ENCODE peak calls at places on chromosomes 1 and 21, in five cellular contexts. Q is heart left ventricle; Z is CD4-positive, alpha-beta T cell; M is PC-9; J is AG09309. C is an unnamed sample.

GRCh38 chr21:25370311-25370744 is 237.0 kb downstream of the MRPL39 start:
- DNase-seq in Q (no peak), Z (no peak), M (no peak), J (peak), C (no peak)

GRCh38 chr1:56120021-56120420 is 459.3 kb downstream of the PLPP3 start:
- DNase-seq in Q (no peak), Z (no peak), M (no peak), J (no peak), C (no peak)

GRCh38 chr1:41622402-41622801 is 137.9 kb upstream of the EDN2 start:
- DNase-seq in Q (no peak), Z (no peak), M (no peak), J (peak), C (no peak)

GRCh38 chr1:169105434-169106094 is 926 bp upstream of the ATP1B1 start:
- DNase-seq in Q (peak), Z (no peak), M (peak), J (no peak), C (peak)

GRCh38 chr1:206469411-206469932 is 804 bp upstream of the IKBKE start:
- DNase-seq in Q (no peak), Z (no peak), M (peak), J (no peak), C (no peak)

GRCh38 chr1:72827285-72827684 is 544.9 kb upstream of the NEGR1 start:
- DNase-seq in Q (no peak), Z (no peak), M (no peak), J (no peak), C (no peak)

GRCh38 chr21:32611471-32611997 is 643 bp downstream of the CFAP298 start:
- DNase-seq in Q (no peak), Z (peak), M (peak), J (no peak), C (no peak)

GRCh38 chr1:236209185-236209584 is 66.8 kb downstream of the GPR137B start:
- DNase-seq in Q (no peak), Z (no peak), M (no peak), J (no peak), C (no peak)

GRCh38 chr1:167401260-167401873 is 117.0 kb downstream of the CD247 start:
- DNase-seq in Q (peak), Z (peak), M (peak), J (no peak), C (peak)

GRCh38 chr1:15353839-15354579 is 55.7 kb upstream of the EFHD2 start:
- DNase-seq in Q (peak), Z (no peak), M (no peak), J (no peak), C (no peak)

GRCh38 chr1:34398916-34399275 is 222.2 kb downstream of the C1orf94 start:
- DNase-seq in Q (no peak), Z (no peak), M (no peak), J (no peak), C (no peak)

GRCh38 chr1:247115545-247115944 is 11.4 kb upstream of the ZNF669 start:
- DNase-seq in Q (no peak), Z (no peak), M (no peak), J (no peak), C (no peak)

GRCh38 chr1:40383095-40383487 is 9.6 kb downstream of the SMAP2 start:
- DNase-seq in Q (no peak), Z (no peak), M (no peak), J (no peak), C (no peak)

GRCh38 chr1:235391879-235392278 is 24.7 kb downstream of the TBCE start:
- DNase-seq in Q (no peak), Z (no peak), M (no peak), J (no peak), C (no peak)

GRCh38 chr1:243819438-243819839 is 30.6 kb downstream of the AKT3 start:
- DNase-seq in Q (no peak), Z (no peak), M (no peak), J (no peak), C (no peak)

GRCh38 chr1:182890927-182891610 is 51.9 kb downstream of the DHX9 start:
- DNase-seq in Q (no peak), Z (no peak), M (no peak), J (no peak), C (no peak)

GRCh38 chr1:169849346-169850022 is 44.2 kb downstream of the SCYL3 start:
- DNase-seq in Q (no peak), Z (no peak), M (no peak), J (no peak), C (no peak)

DNA sequence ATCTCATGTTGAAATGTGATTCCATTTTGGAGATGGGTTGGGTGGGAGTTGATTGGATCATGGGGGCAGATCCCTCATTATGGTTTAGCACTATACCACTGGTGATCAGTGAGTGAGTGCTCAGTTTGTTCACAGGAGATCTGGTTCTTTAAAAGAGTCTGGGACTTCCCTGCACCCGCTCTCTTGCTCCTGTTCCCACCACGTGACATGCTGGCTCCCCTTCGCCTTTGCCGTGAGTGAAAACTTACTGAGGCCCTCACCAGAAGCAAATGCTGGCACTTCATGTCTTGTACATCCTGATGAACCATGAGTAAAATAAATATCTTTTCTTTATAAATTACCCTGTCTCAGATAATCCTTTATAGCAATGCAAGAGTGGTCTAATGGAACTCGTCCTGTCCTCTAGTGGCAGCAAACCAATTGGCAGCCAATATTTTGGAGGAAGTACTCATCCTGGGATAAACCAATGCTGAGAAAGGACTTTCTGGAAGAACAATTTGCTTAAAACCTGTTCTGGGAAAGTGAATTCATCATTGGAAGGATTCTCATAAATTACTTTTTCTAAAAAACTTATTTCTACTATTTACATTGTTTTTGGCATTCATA is 27.8 kb upstream of the CYP4A11 start:
- DNase-seq in Q (no peak), Z (no peak), M (no peak), J (no peak), C (no peak)
- TF ChIP-seq CTCF in Q (peak), Z (no peak), M (peak), J (no peak), C (no peak)

DNA sequence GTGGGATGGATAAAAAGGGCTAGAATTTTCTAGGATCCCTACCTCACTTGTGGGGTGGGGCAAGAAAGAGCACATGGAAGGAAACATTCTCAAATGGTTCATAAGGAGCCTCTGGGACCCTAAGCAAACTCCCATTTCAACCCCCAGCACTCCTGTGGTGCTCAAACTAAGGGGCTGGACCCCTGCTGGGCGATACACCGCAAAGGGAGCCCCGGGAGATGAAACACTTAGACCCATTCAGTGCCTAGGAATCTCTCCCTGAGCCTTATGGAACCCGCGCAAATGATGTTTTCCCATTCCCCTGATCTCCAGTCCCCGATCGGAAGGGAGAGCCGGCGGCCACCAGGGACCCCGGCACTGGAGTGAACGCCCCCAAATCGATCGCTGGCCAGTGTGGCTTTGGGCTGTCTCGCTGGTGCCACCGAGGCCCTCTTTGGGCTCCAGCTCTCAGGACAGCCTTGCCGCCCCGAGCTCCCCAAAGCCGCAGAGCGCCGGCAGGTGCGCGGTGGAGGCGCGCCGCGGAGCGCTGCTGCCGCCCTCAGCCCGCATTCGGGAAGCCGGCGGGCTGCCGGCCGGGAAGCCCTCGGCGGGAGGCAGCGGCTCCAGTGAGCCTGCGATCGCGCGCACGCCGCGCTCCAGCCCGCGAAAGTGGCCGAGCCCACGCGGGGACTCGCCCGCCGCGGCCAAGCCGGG is 1.2 kb downstream of the PLXNA2 start:
- DNase-seq in Q (peak), Z (no peak), M (peak), J (no peak), C (no peak)
- TF ChIP-seq CTCF in Q (peak), Z (no peak), M (no peak), J (no peak), C (no peak)

GRCh38 chr1:22702671-22703070 is 8.0 kb upstream of the EPHB2 start:
- DNase-seq in Q (no peak), Z (no peak), M (no peak), J (no peak), C (no peak)

GRCh38 chr1:22708777-22709176 is 1.9 kb upstream of the EPHB2 start:
- DNase-seq in Q (no peak), Z (no peak), M (no peak), J (no peak), C (no peak)

GRCh38 chr1:22702255-22702654 is 8.4 kb upstream of the EPHB2 start:
- DNase-seq in Q (no peak), Z (no peak), M (no peak), J (no peak), C (no peak)

GRCh38 chr1:22700121-22700520 is 10.5 kb upstream of the EPHB2 start:
- DNase-seq in Q (no peak), Z (no peak), M (no peak), J (no peak), C (no peak)

GRCh38 chr1:22704440-22705067 is 6.1 kb upstream of the EPHB2 start:
- DNase-seq in Q (peak), Z (peak), M (peak), J (peak), C (peak)
- TF ChIP-seq CTCF in Q (peak), Z (peak), M (peak), J (peak), C (peak)

DNA sequence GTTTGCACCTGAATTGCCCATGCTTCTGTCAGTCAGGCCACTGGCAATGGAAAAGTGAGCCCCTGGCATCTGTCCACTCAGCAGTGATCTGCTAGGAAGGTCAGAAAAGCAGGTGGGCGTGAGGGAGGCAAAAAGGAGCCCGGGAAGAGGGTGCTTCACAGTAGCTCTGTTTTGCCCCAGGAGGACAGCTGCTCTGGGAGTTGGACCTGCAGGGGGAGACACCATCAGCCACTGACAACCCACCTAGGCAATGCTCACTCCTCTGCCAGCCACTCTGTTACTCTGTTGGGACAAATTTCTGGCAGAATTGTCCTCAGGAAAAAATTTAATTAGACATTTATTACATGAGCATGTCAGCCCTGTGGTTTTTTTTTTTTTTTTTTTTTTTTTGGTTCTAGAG is 146.4 kb downstream of the LRIG2 start:
- DNase-seq in Q (no peak), Z (no peak), M (no peak), J (no peak), C (no peak)
- TF ChIP-seq CTCF in Q (peak), Z (no peak), M (peak), J (peak), C (no peak)

DNA sequence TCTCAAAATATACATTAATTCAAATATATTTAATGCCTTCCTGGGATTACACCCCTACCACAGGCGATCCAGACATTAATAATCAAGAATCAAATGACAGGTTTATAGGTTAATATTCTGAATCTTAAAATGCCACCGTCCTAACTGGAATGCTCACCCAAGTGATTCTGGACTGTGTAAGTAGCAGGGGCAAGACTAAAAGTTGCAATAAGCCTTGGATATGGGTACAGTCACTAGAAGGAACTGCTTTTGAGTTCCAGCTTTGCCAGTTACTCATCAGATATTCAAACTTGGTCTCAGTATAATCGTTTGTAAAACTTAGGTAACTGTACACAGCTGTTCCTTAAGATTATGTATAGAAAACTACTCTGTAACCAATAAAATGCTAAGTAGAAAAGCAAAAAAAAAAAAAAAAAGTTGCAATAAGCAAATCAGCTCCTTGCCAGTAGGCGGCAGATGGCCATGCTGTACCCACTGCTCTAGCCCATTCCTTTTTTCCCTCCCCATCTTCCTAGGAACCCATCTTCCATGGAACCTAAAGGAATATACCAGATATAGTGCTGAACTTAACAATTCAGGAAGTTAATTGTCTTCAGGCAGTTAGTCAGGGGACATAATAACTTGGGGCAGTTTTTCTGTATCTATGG is 10.5 kb downstream of the RO60 start:
- DNase-seq in Q (no peak), Z (no peak), M (no peak), J (no peak), C (no peak)
- TF ChIP-seq CTCF in Q (no peak), Z (no peak), M (peak), J (peak), C (no peak)

GRCh38 chr1:25804244-25804963 is 4.4 kb downstream of the SELENON start:
- DNase-seq in Q (no peak), Z (no peak), M (no peak), J (no peak), C (no peak)

GRCh38 chr1:25803368-25803767 is 3.4 kb downstream of the SELENON start:
- DNase-seq in Q (no peak), Z (no peak), M (no peak), J (no peak), C (no peak)

GRCh38 chr1:25806418-25806817 is 6.4 kb downstream of the SELENON start:
- DNase-seq in Q (peak), Z (no peak), M (no peak), J (no peak), C (no peak)

GRCh38 chr1:25805863-25806225 is 5.9 kb downstream of the SELENON start:
- DNase-seq in Q (no peak), Z (no peak), M (no peak), J (no peak), C (peak)

DNA sequence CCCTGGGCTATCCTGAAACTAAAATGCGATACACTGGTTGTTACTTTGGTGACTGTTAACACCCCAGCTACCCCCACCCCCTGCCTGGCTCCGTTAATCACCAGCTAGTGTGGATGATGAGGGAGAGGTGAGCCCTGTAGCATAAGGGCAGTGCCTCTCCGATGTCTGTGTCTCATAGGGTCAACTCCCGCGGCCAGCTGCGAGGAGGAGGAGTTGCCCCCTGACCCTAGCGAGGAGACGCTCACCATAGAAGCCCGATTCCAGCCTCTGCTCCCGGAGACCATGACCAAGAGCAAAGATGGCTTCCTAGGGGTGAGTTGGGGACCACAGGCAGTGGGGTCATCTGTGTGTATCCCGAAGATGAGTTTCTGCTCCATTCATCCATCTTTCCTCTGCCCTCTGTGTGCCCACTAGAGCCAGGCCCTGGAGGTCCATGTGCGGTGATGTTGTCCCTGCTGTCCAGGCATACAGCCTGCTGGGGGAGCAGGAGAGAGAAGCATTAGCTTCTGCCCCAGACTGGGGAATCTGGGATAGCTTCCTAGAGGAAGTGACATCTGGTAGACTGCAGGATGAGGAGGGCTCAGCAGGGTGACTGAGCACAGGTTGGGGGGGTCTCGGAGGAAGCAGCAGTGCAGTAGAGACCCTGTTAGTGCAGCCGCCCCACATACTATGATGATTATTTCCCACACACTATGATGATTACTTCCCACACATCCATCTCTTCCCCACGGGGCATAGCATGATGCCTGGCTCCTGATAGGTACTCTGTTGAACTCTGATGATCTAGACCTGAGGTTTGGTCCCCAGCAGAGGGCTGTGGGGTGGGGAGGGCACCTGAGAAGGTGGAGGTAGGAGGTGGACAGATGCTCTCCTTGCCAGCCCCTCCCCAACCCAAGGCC is 5.2 kb downstream of the SELENON start:
- DNase-seq in Q (no peak), Z (no peak), M (no peak), J (no peak), C (no peak)
- TF ChIP-seq CTCF in Q (no peak), Z (no peak), M (no peak), J (peak), C (no peak)

DNA sequence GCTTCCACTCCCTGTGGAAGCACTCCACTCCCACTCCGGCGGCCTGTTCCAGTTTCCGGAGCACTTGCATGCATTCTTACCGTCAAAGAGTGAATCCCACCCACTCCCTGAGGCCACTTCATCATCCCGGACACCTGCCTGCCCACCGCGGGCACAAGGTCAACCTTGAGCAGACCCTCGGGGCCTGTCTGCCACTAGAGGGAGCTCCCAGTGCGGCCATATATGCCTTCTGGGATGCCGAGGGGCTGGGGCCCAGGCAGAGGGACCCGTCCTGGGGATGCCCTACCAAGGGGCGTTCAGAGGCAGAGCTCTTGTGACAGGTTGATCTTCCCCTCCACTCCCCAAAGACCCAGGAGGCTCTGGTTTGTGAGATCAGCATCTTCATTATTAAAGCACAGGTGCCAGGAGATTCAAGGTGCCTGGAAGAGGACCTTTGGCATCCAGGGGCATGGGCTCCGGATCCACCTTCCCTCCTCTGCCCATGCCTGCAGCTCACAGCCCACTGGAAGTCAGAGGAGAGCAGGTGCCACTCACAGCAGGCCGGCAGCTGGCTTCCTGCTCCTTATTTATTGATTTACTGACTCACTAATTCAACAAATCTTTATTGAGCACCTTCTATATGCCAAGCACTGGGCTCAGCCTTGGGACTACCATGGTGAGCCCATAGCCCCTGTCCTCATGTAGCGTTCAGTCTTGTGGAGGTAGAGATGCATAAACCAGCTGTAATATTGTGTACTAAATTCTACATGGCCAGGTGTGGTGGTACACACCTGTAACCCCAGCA is 47.3 kb downstream of the UBIAD1 start:
- DNase-seq in Q (no peak), Z (peak), M (peak), J (no peak), C (no peak)
- TF ChIP-seq CTCF in Q (peak), Z (peak), M (peak), J (peak), C (no peak)

DNA sequence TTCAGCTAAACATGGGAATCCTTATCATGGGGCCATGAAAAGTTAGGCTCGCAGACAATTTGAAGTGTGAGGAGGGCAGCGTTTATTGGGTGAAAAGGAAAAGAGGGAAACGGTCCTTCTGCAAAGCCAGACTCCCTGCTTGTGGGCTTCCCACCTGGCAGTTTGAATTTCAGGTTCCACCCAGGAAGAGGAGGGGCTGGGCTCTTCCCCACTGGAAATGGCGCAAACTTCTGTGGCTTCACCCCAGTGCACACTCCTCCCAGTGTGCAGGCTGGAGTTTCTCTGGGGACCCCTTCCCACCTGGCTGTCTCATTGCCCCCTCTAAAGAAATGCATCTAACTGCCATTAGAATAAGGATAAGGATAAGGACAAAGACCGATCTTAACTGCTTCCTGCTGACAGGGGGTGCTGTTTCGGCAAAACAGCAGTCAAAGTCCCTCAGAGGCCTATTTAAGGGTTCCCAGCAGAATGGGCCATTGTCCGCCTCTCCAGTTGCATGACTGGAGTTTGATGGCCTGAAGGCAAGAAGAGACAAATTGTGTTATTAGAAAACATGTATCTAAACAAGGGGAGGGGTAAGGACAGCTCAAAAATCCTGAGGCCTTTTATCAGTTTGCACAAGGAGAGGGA is 20.4 kb downstream of the AIM2 start:
- DNase-seq in Q (no peak), Z (no peak), M (no peak), J (no peak), C (no peak)
- TF ChIP-seq CTCF in Q (no peak), Z (no peak), M (no peak), J (no peak), C (no peak)

GRCh38 chr21:44509539-44509938 is 30.5 kb downstream of the KRTAP10-1 start:
- DNase-seq in Q (peak), Z (no peak), M (peak), J (no peak), C (peak)
- TF ChIP-seq CTCF in Q (peak), Z (no peak), M (peak), J (peak), C (peak)

C was measured in breast epithelium.